ENCODE peak calls at places on chromosomes 6 and 20, in six cellular contexts. J, E, T, G, V and Z are unnamed samples.
A peak's percentile ranks its signal among the peaks of the same experiment; 100 is the strongest.

GRCh38 chr6:83509416-83509815 is 2.9 kb upstream of the PRSS35 start:
- DNase-seq in G (no peak), T (no peak), J (peak; percentile 34), E (no peak), V (no peak), Z (no peak)

GRCh38 chr6:53059648-53060589 is 5.3 kb upstream of the FBXO9 start:
- DNase-seq in V (no peak), G (no peak), J (no peak), T (peak; percentile 7), E (no peak), Z (no peak)

GRCh38 chr6:163356324-163356723 is 58.2 kb upstream of the QKI start:
- DNase-seq in T (no peak), J (peak; percentile 71), V (peak; percentile 53), E (peak; percentile 89), G (peak; percentile 71), Z (peak; percentile 72)

GRCh38 chr20:8749986-8750385 is 318.9 kb upstream of the PLCB4 start:
- DNase-seq in J (peak; percentile 86), E (no peak), T (no peak), G (no peak), V (no peak), Z (no peak)

GRCh38 chr6:38604700-38605099 is 35.0 kb downstream of the BTBD9 start:
- DNase-seq in E (no peak), G (no peak), T (no peak), J (peak; percentile 16), V (no peak), Z (no peak)

GRCh38 chr6:75023634-75024033 is 182.2 kb downstream of the COL12A1 start:
- DNase-seq in T (no peak), V (no peak), J (peak; percentile 69), G (no peak), E (no peak), Z (no peak)

GRCh38 chr6:7960848-7961247 is 50.3 kb upstream of the TXNDC5 start:
- DNase-seq in G (no peak), V (no peak), T (no peak), J (no peak), E (no peak), Z (no peak)

GRCh38 chr6:170224694-170225660 is 65.9 kb downstream of the DLL1 start:
- DNase-seq in T (no peak), G (no peak), J (peak; percentile 44), V (no peak), E (peak; percentile 97), Z (no peak)

GRCh38 chr6:160348209-160348551 is at the start of gene SLC22A3:
- DNase-seq in T (no peak), G (peak; percentile 68), V (no peak), E (peak; percentile 9), J (no peak), Z (no peak)

GRCh38 chr6:44022296-44022661 is 105.0 kb downstream of the MRPL14 start:
- DNase-seq in V (no peak), T (no peak), E (no peak), G (no peak), J (peak; percentile 39), Z (no peak)

GRCh38 chr6:128899651-128900050 is 16.7 kb downstream of the LAMA2 start:
- DNase-seq in G (no peak), V (no peak), T (no peak), E (no peak), J (peak; percentile 60), Z (no peak)

GRCh38 chr20:32807706-32808105 is 12.0 kb upstream of the MAPRE1 start:
- DNase-seq in E (no peak), T (no peak), G (no peak), J (no peak), V (no peak), Z (no peak)

GRCh38 chr20:36473164-36473563 is 68.2 kb upstream of the MYL9 start:
- DNase-seq in V (no peak), J (no peak), G (no peak), T (no peak), E (peak; percentile 90), Z (no peak)

GRCh38 chr6:125872259-125872921 is 81.6 kb downstream of the NCOA7 start:
- DNase-seq in G (no peak), E (peak; percentile 55), J (peak; percentile 25), V (no peak), T (no peak), Z (no peak)

GRCh38 chr6:161598896-161599295 is 325.0 kb upstream of the AGPAT4 start:
- DNase-seq in V (no peak), T (no peak), J (no peak), G (no peak), E (no peak), Z (no peak)

GRCh38 chr6:53526000-53526399 is 18.9 kb downstream of the GCLC start:
- DNase-seq in E (no peak), J (no peak), G (no peak), V (no peak), T (no peak), Z (no peak)

GRCh38 chr6:144321839-144322591 is 36.9 kb downstream of the UTRN start:
- DNase-seq in E (no peak), T (no peak), G (no peak), V (no peak), J (peak; percentile 65), Z (no peak)

GRCh38 chr6:154367839-154368695 is 11.5 kb upstream of the IPCEF1 start:
- DNase-seq in G (no peak), J (no peak), V (no peak), T (no peak), E (peak; percentile 14), Z (no peak)

GRCh38 chr20:45098096-45098773 is 2.7 kb downstream of the KCNS1 start:
- DNase-seq in J (no peak), G (no peak), T (no peak), E (no peak), V (no peak), Z (no peak)

GRCh38 chr6:13444604-13445003 is 42.8 kb downstream of the GFOD1 start:
- DNase-seq in V (no peak), G (no peak), E (no peak), T (no peak), J (no peak), Z (no peak)

GRCh38 chr6:156557269-156557885 is 219.8 kb upstream of the ARID1B start:
- DNase-seq in V (no peak), J (peak; percentile 28), G (no peak), T (no peak), E (no peak), Z (peak; percentile 37)

GRCh38 chr20:62979876-62980373 is 26.8 kb downstream of the BHLHE23 start:
- DNase-seq in J (no peak), E (no peak), V (no peak), G (no peak), T (no peak), Z (no peak)

GRCh38 chr6:72941751-72942150 is 283.5 kb downstream of the KHDC1L start:
- DNase-seq in G (no peak), J (no peak), E (no peak), V (no peak), T (no peak), Z (no peak)

GRCh38 chr6:45229416-45229815 is 98.7 kb upstream of the RUNX2 start:
- DNase-seq in V (no peak), G (no peak), E (no peak), J (no peak), T (no peak), Z (no peak)

GRCh38 chr20:36860339-36860738 is 15.6 kb upstream of the TLDC2 start:
- DNase-seq in E (no peak), V (no peak), T (no peak), G (no peak), J (peak; percentile 40), Z (no peak)

GRCh38 chr20:1535420-1536175 is 21.9 kb downstream of the SIRPD start:
- DNase-seq in E (no peak), J (no peak), T (peak; percentile 58), V (no peak), G (no peak), Z (peak; percentile 10)

GRCh38 chr6:73722318-73723060 is 26.5 kb downstream of the CD109 start:
- DNase-seq in V (no peak), E (no peak), G (no peak), T (no peak), J (peak; percentile 93), Z (no peak)

GRCh38 chr20:41375846-41376245 is 9.2 kb upstream of the EMILIN3 start:
- DNase-seq in V (no peak), T (no peak), E (no peak), G (no peak), J (no peak), Z (no peak)

GRCh38 chr20:38825901-38826625 is 20.6 kb downstream of the PPP1R16B start:
- DNase-seq in T (no peak), J (peak; percentile 67), V (no peak), G (no peak), E (no peak), Z (no peak)

GRCh38 chr20:49138431-49138830 is 49.7 kb downstream of the STAU1 start:
- DNase-seq in T (no peak), G (no peak), E (no peak), V (no peak), J (no peak), Z (no peak)
- H3K27ac ChIP-seq in T (no peak overlapping the region), G (no peak overlapping the region), E (no peak overlapping the region), V (no peak overlapping the region), J (no peak overlapping the region), Z (no peak overlapping the region)

DNA sequence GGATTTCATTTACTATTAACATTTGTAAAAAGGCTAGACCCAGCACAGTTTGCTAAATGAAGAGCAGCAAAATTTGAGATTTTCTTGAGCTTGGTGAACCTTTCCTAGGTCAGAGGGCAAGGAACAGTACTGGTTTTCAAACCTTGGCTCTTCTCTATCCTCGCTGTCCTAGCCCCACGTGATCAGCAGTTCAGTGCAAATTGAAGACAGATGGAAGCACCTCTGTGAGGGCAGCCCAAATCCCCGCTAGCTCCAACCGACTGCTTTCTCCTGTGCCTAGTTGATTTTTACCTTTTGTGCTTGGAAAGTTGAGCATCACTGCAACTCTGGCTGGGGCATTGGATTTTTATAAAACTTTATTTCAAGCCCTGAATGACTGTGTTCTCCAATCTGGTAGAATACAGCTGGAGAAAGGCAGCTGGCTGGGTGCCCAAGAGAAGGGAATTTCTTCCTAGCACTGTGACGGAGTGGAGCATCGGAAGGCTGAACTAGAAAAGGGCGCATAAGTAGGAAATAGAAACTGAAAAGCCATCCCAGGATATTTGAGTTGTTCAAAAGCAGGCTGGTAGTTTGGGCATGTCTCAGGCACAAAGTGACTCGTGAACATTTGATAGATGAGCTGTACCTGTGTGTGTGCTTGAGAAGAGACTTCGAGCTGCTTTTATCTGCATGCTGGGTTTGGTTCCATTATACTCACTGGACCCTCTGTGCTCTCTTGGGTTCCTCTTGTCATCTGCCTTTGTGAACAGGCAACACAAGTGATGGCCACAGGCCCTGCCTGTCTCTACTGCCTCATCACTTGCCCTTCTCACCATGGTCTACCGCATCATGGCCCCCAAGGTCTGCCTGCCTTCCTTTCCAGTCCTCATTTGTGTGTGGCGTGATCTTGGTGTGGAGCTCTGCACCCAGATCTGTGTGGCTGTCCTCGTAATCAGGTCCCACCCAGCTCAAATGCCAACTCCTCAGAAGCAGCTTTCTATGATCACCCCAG is 2.3 kb downstream of the RNF114 start:
- DNase-seq in E (no peak), J (peak; percentile 82), G (peak; percentile 60), V (no peak), T (no peak), Z (peak; percentile 9)
- H3K27ac ChIP-seq in E (no peak overlapping the region), J (peak overlapping the region; percentile 37), G (peak overlapping the region; percentile 99), V (no peak overlapping the region), T (no peak overlapping the region), Z (no peak overlapping the region)

GRCh38 chr6:118319890-118320289 is 228.2 kb upstream of the PLN start:
- DNase-seq in T (no peak), J (no peak), V (no peak), E (no peak), G (no peak), Z (peak; percentile 36)
- H3K27ac ChIP-seq in T (no peak overlapping the region), J (no peak overlapping the region), V (no peak overlapping the region), E (no peak overlapping the region), G (no peak overlapping the region), Z (no peak overlapping the region)

GRCh38 chr6:22694092-22694724 is 124.8 kb downstream of the HDGFL1 start:
- DNase-seq in V (no peak), G (no peak), E (no peak), J (no peak), T (no peak), Z (no peak)

GRCh38 chr6:22699046-22699639 is 129.8 kb downstream of the HDGFL1 start:
- DNase-seq in J (no peak), E (no peak), G (no peak), V (no peak), T (no peak), Z (no peak)
- H3K27ac ChIP-seq in J (no peak overlapping the region), E (no peak overlapping the region), G (no peak overlapping the region), V (no peak overlapping the region), T (no peak overlapping the region), Z (no peak overlapping the region)